ENCODE peak calls at places on chromosomes 12 and 14, in ten cellular contexts. T is activated T-cell treated with anti-CD3 and anti-CD28 coated beads for 4 hours; L is SW 1271; I is ACHN; Z is left ventricle myocardium inferior; G is heart right ventricle; F is foreskin fibroblast; J is activated naive CD8-positive, alpha-beta T cell treated with anti-CD3 and anti-CD28 coated beads, Interleukin-2, amount 50 U/mL, for 24 hours; B is left cardiac atrium; A is fibroblast of the conjunctiva. R is an unnamed sample.
A peak's percentile ranks its signal among the peaks of the same experiment; 100 is the strongest.

GRCh38 chr14:105325716-105326567 is 11.4 kb downstream of the PACS2 start:
- DNase-seq in J (no peak), G (no peak), L (no peak), T (no peak), I (no peak), Z (no peak), A (no peak), F (no peak), B (no peak), R (no peak)

GRCh38 chr14:104118006-104118844 is 20.2 kb upstream of the KIF26A start:
- DNase-seq in F (no peak), L (no peak), A (no peak), T (no peak), B (peak; percentile 16), I (no peak), G (peak; percentile 7), Z (peak; percentile 3), J (no peak), R (no peak)

GRCh38 chr12:45464699-45465098 is 248.8 kb downstream of the ANO6 start:
- DNase-seq in T (no peak), Z (no peak), J (no peak), I (no peak), F (no peak), A (no peak), G (no peak), L (no peak), B (no peak), R (no peak)

GRCh38 chr12:46477541-46477940 is 105.0 kb upstream of the SLC38A2 start:
- DNase-seq in I (no peak), J (no peak), B (no peak), G (no peak), A (no peak), Z (no peak), F (no peak), L (no peak), T (no peak), R (no peak)

GRCh38 chr12:108234155-108234554 is 105.0 kb downstream of the CMKLR1 start:
- DNase-seq in A (no peak), Z (no peak), L (no peak), T (no peak), J (no peak), G (no peak), F (no peak), B (no peak), I (no peak), R (no peak)

GRCh38 chr14:22313172-22313801 is 275.7 kb downstream of the DAD1 start:
- DNase-seq in F (no peak), J (no peak), L (no peak), I (no peak), B (no peak), A (no peak), G (no peak), Z (no peak), T (no peak), R (no peak)

GRCh38 chr12:26172478-26172877 is 22.9 kb upstream of the SSPN start:
- DNase-seq in B (no peak), F (no peak), J (no peak), G (no peak), L (no peak), I (no peak), A (no peak), T (no peak), Z (no peak), R (no peak)

GRCh38 chr12:104651812-104652211 is 195.1 kb downstream of the CHST11 start:
- DNase-seq in Z (no peak), J (no peak), L (no peak), T (no peak), I (no peak), G (no peak), B (no peak), F (no peak), A (no peak), R (no peak)

GRCh38 chr12:120873231-120873630 is 30.9 kb downstream of the SPPL3 start:
- DNase-seq in Z (no peak), L (no peak), J (no peak), I (no peak), T (no peak), G (no peak), F (no peak), A (no peak), B (no peak), R (no peak)

GRCh38 chr12:124410354-124411175 is 115.7 kb downstream of the RFLNA start:
- DNase-seq in Z (no peak), I (no peak), F (no peak), T (no peak), B (peak; percentile 39), A (no peak), J (no peak), G (no peak), L (no peak), R (no peak)

GRCh38 chr14:93219103-93219726 is 12.2 kb downstream of the UBR7 start:
- DNase-seq in T (peak; percentile 30), F (peak; percentile 29), J (no peak), Z (no peak), I (peak; percentile 65), L (no peak), A (peak; percentile 45), G (no peak), B (no peak), R (no peak)

GRCh38 chr12:94148841-94149780 is 734 bp downstream of the PLXNC1 start:
- DNase-seq in L (no peak), A (no peak), B (peak; percentile 44), Z (peak; percentile 33), I (peak; percentile 29), F (no peak), T (no peak), G (peak; percentile 45), J (peak; percentile 60), R (peak; percentile 75)

GRCh38 chr12:122614839-122615238 is 87.8 kb downstream of the KNTC1 start:
- DNase-seq in Z (no peak), L (no peak), B (no peak), F (peak; percentile 18), J (no peak), T (no peak), I (no peak), G (no peak), A (no peak), R (no peak)

GRCh38 chr12:119988440-119988787 is 622 bp upstream of the BICDL1 start:
- DNase-seq in L (no peak), F (peak; percentile 53), A (peak; percentile 13), Z (no peak), J (no peak), I (peak; percentile 92), B (no peak), T (no peak), G (no peak), R (no peak)

GRCh38 chr12:49059385-49060232 is 985 bp downstream of the KMT2D start:
- DNase-seq in T (no peak), A (no peak), I (peak; percentile 47), B (no peak), Z (no peak), L (no peak), G (no peak), J (peak; percentile 29), F (peak; percentile 21), R (no peak)

GRCh38 chr12:108766294-108766693 is 35.0 kb upstream of the CORO1C start:
- DNase-seq in I (no peak), T (no peak), B (no peak), Z (no peak), J (no peak), L (no peak), A (no peak), F (no peak), G (no peak), R (no peak)

GRCh38 chr12:126483145-126484068 is 1418.2 kb downstream of the AACS start:
- DNase-seq in J (no peak), Z (no peak), F (peak; percentile 16), G (no peak), T (no peak), L (no peak), A (peak; percentile 30), B (no peak), I (no peak), R (no peak)

GRCh38 chr12:130137141-130138018 is 24.9 kb upstream of the FZD10 start:
- DNase-seq in G (no peak), J (no peak), B (no peak), L (no peak), I (no peak), A (no peak), Z (no peak), F (no peak), T (no peak), R (no peak)

GRCh38 chr14:29140059-29140458 is 373.5 kb downstream of the FOXG1 start:
- DNase-seq in T (no peak), I (no peak), Z (no peak), A (no peak), B (no peak), F (no peak), G (no peak), J (no peak), L (no peak), R (no peak)

GRCh38 chr14:20428802-20429201 is 7.2 kb downstream of the KLHL33 start:
- DNase-seq in I (no peak), A (no peak), T (no peak), G (no peak), Z (no peak), B (no peak), F (no peak), L (no peak), J (no peak), R (no peak)

R was measured in type B pancreatic cell.